ENCODE peak calls at places on chromosomes 13 and 19, in four cellular contexts. V is thoracic aorta, S is left ventricle myocardium inferior, J is astrocyte of the spinal cord. W is an unnamed sample.

GRCh38 chr19:16626796-16627193 is 1.2 kb downstream of the MED26 start:
- DNase-seq in V (no peak), S (no peak), J (no peak), W (no peak)

GRCh38 chr13:22031702-22032286 is 360.9 kb downstream of the FGF9 start:
- DNase-seq in V (no peak), S (no peak), J (no peak), W (no peak)

GRCh38 chr13:107811233-107811632 is 404.1 kb downstream of the LIG4 start:
- DNase-seq in V (no peak), S (no peak), J (no peak), W (no peak)

GRCh38 chr19:6734096-6734696 is 3.2 kb downstream of the GPR108 start:
- DNase-seq in V (no peak), S (no peak), J (no peak), W (no peak)

GRCh38 chr13:78657699-78658629 is 991 bp downstream of the OBI1 start:
- DNase-seq in V (no peak), S (no peak), J (peak; percentile 17), W (peak; percentile 34)

GRCh38 chr19:40420766-40421467 is 4.9 kb downstream of the SERTAD1 start:
- DNase-seq in V (peak; percentile 76), S (peak; percentile 95), J (peak; percentile 95), W (peak; percentile 89)

GRCh38 chr19:43430142-43430710 is 15.5 kb downstream of the TEX101 start:
- DNase-seq in V (no peak), S (no peak), J (no peak), W (no peak)

GRCh38 chr19:49136771-49137171 is 17.4 kb downstream of the PPFIA3 start:
- DNase-seq in V (no peak), S (peak; percentile 85), J (no peak), W (no peak)

GRCh38 chr13:107867701-107868661 is 347.4 kb downstream of the LIG4 start:
- DNase-seq in V (no peak), S (no peak), J (peak; percentile 52), W (peak; percentile 71)

GRCh38 chr13:24097064-24097463 is 63.5 kb upstream of the SPATA13 start:
- DNase-seq in V (no peak), S (no peak), J (peak; percentile 41), W (peak; percentile 65)

GRCh38 chr13:45185286-45185685 is 15.6 kb downstream of the KCTD4 start:
- DNase-seq in V (no peak), S (no peak), J (no peak), W (no peak)

GRCh38 chr13:94236876-94237275 is 242.6 kb downstream of the DCT start:
- DNase-seq in V (no peak), S (no peak), J (peak; percentile 10), W (peak; percentile 57)

GRCh38 chr19:40610396-40611064 is 9.4 kb downstream of the LTBP4 start:
- DNase-seq in V (no peak), S (peak; percentile 74), J (no peak), W (no peak)

GRCh38 chr13:27001705-27002104 is 169.9 kb downstream of the USP12 start:
- DNase-seq in V (no peak), S (no peak), J (no peak), W (no peak)

GRCh38 chr19:18223860-18224524 is 2.2 kb downstream of the PDE4C start:
- DNase-seq in V (no peak), S (peak; percentile 45), J (no peak), W (no peak)

GRCh38 chr19:33684550-33685303 is 63.0 kb downstream of the CHST8 start:
- DNase-seq in V (no peak), S (no peak), J (no peak), W (no peak)

GRCh38 chr19:32196690-32197420 is 148.6 kb upstream of the ZNF507 start:
- DNase-seq in V (no peak), S (no peak), J (no peak), W (no peak)

GRCh38 chr19:43552616-43553015 is 19.6 kb downstream of the ZNF575 start:
- DNase-seq in V (no peak), S (no peak), J (no peak), W (no peak)

GRCh38 chr13:77377016-77377415 is 50.1 kb upstream of the MYCBP2 start:
- DNase-seq in V (no peak), S (no peak), J (no peak), W (no peak)

GRCh38 chr13:59960683-59961082 is 203.0 kb downstream of the DIAPH3 start:
- DNase-seq in V (no peak), S (no peak), J (no peak), W (no peak)

GRCh38 chr19:45927565-45928261 is 13.1 kb upstream of the NANOS2 start:
- DNase-seq in V (peak; percentile 70), S (peak; percentile 89), J (peak; percentile 89), W (peak; percentile 90)
- TF ChIP-seq CTCF in V (no peak), S (peak; percentile 23), J (no peak), W (no peak)

DNA sequence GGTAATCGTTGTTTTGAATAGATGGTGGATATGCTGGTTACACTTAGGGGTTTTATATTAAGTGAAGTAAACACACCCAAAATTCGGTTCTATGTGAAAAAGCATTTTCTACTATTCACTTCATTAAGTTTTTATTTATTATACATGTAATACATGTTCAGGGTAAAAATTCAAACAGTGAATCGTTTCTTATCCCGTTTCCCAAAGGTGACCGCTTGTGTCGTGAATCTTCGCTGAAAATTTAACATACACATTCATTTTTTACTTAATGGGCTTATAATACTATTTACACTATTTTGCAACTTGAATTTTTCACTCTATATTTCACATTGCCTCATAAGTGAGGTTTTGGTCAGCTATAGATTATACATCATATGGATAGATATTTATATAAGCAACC is 24.5 kb downstream of the IPO5 start:
- DNase-seq in V (no peak), S (no peak), J (peak; percentile 7), W (no peak)
- H3K4me3 ChIP-seq in V (peak overlapping the region; percentile 91), S (peak overlapping the region; percentile 90), J (peak overlapping the region; percentile 86), W (peak overlapping the region; percentile 86)

GRCh38 chr19:4449022-4449825 is 8.4 kb downstream of the UBXN6 start:
- DNase-seq in V (no peak), S (peak; percentile 85), J (no peak), W (no peak)
- TF ChIP-seq CTCF in V (no peak), S (peak; percentile 46), J (no peak), W (no peak)

DNA sequence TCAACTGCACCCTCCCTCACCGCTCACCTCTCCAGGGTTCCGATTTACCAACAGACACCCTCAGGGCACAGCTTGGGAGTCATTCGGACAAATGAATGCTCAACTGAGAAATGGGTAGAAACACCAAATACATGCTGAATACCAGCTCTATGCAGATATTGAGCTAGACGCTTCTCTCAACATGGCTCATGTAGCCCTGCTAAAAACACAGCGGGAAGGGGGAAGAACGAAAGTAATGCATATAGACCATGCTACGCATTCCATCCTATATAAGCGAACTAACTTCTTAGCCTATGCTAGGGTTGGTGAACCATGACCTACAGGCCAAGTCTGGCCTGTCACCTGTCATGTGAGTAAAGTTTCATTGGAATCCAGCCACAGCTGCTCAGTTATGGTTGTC is 304.0 kb downstream of the UQCRFS1 start:
- DNase-seq in V (no peak), S (no peak), J (no peak), W (no peak)
- H3K4me3 ChIP-seq in V (no peak overlapping the region), S (no peak overlapping the region), J (no peak overlapping the region), W (no peak overlapping the region)

GRCh38 chr19:23996549-23996948 is 81.9 kb downstream of the ZNF726 start:
- DNase-seq in V (no peak), S (no peak), J (no peak), W (peak; percentile 14)
- TF ChIP-seq CTCF in V (no peak), S (peak; percentile 35), J (peak; percentile 30), W (peak; percentile 53)

DNA sequence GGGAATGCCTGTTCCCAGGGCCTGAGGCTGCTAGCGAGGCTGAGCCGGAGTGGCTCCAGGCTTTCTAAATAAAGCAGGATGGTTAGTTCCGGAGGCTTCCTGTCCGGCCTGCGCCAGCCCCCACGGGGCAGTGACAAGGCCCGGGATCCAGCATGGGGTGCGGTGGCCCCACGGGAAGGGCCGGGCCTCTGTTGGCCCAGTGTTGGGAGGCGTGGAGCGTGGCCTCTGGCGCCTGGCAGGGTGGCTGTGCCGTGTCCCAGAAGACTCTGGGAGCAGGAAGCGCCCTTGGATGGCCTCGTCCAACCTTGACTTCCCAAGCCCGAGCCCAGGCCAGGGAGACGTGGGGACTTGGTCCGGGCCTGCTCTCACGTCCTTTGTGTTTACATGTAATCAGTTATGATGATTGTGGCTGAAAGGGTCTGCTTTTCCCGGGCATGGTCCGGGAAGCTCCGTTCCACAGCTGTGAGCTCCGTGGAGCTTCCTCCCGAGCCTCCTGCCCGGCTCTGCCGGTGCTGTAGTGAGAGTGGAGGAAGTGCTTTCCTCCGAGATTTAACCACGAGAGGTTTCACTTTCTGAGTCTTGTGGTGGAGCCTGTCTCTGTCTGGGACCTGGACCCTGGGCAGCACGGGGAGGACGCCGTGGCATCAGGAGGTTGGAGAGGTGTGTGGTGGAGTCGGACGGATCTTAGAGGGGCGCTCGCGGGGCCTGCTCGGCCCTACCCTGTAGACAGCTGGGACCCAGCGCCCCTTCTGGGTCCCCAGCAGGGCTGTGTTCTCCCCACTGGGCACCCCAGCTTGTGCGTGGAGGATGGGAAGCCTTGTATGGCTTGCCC is 4.6 kb downstream of the GNA11 start:
- DNase-seq in V (no peak), S (peak; percentile 86), J (peak; percentile 10), W (peak; percentile 40)
- H3K4me3 ChIP-seq in V (peak overlapping the region; percentile 91), S (peak overlapping the region; percentile 100), J (no peak overlapping the region), W (peak overlapping the region; percentile 45)

GRCh38 chr13:80340643-80341097 is 256 bp downstream of the SPRY2 start:
- DNase-seq in V (no peak), S (no peak), J (peak; percentile 67), W (peak; percentile 79)
- TF ChIP-seq CTCF in V (no peak), S (no peak), J (no peak), W (no peak)